ENCODE peak calls at places on chromosomes 3 and 15, in four cellular contexts. One of them, this sample, is unnamed.

GRCh38 chr3:17006143-17006839 is 121.5 kb downstream of the PLCL2 start:
- DNase-seq in suprapubic skin: no peak
- DNase-seq in choroid plexus epithelial cell: no peak
- DNase-seq in fibroblast of pulmonary artery: peak; percentile 84
- DNase-seq in this sample: no peak

GRCh38 chr15:69298697-69299441 is at the start of gene PAQR5:
- DNase-seq in fibroblast of pulmonary artery: no peak
- DNase-seq in choroid plexus epithelial cell: no peak
- DNase-seq in suprapubic skin: no peak
- DNase-seq in this sample: no peak

GRCh38 chr15:90701048-90701447 is 16.1 kb upstream of the BLM start:
- DNase-seq in fibroblast of pulmonary artery: no peak
- DNase-seq in suprapubic skin: no peak
- DNase-seq in choroid plexus epithelial cell: no peak
- DNase-seq in this sample: no peak

GRCh38 chr3:183378545-183378944 is 49.9 kb downstream of the MCF2L2 start:
- DNase-seq in suprapubic skin: no peak
- DNase-seq in fibroblast of pulmonary artery: no peak
- DNase-seq in choroid plexus epithelial cell: no peak
- DNase-seq in this sample: no peak

GRCh38 chr3:25252291-25252690 is 175.8 kb upstream of the RARB start:
- DNase-seq in fibroblast of pulmonary artery: no peak
- DNase-seq in suprapubic skin: no peak
- DNase-seq in choroid plexus epithelial cell: no peak
- DNase-seq in this sample: no peak

GRCh38 chr3:177807150-177807875 is 610.0 kb upstream of the TBL1XR1 start:
- DNase-seq in fibroblast of pulmonary artery: no peak
- DNase-seq in suprapubic skin: no peak
- DNase-seq in choroid plexus epithelial cell: peak; percentile 77
- DNase-seq in this sample: no peak

GRCh38 chr3:147200545-147200944 is 205.8 kb downstream of the ZIC4 start:
- DNase-seq in fibroblast of pulmonary artery: peak; percentile 3
- DNase-seq in choroid plexus epithelial cell: peak; percentile 69
- DNase-seq in suprapubic skin: no peak
- DNase-seq in this sample: no peak

GRCh38 chr3:156811092-156811862 is 14.9 kb upstream of the LEKR1 start:
- DNase-seq in suprapubic skin: no peak
- DNase-seq in fibroblast of pulmonary artery: no peak
- DNase-seq in choroid plexus epithelial cell: peak; percentile 55
- DNase-seq in this sample: no peak

GRCh38 chr3:193774916-193775285 is 181.9 kb downstream of the OPA1 start:
- DNase-seq in choroid plexus epithelial cell: no peak
- DNase-seq in fibroblast of pulmonary artery: no peak
- DNase-seq in suprapubic skin: no peak
- DNase-seq in this sample: peak; percentile 54

GRCh38 chr3:37764586-37764985 is 97.1 kb upstream of the CTDSPL start:
- DNase-seq in suprapubic skin: no peak
- DNase-seq in fibroblast of pulmonary artery: no peak
- DNase-seq in choroid plexus epithelial cell: no peak
- DNase-seq in this sample: no peak

GRCh38 chr3:142447852-142448315 is at the start of gene XRN1:
- DNase-seq in suprapubic skin: peak; percentile 96
- DNase-seq in fibroblast of pulmonary artery: peak; percentile 97
- DNase-seq in choroid plexus epithelial cell: peak; percentile 98
- DNase-seq in this sample: peak; percentile 99

GRCh38 chr3:14329116-14329830 is 73.1 kb upstream of the SLC6A6 start:
- DNase-seq in fibroblast of pulmonary artery: no peak
- DNase-seq in suprapubic skin: no peak
- DNase-seq in choroid plexus epithelial cell: peak; percentile 13
- DNase-seq in this sample: no peak

GRCh38 chr3:29514912-29515311 is 234.0 kb downstream of the RBMS3 start:
- DNase-seq in suprapubic skin: no peak
- DNase-seq in fibroblast of pulmonary artery: no peak
- DNase-seq in choroid plexus epithelial cell: no peak
- DNase-seq in this sample: no peak

GRCh38 chr3:141928626-141929270 is 52.3 kb downstream of the ATP1B3 start:
- DNase-seq in fibroblast of pulmonary artery: no peak
- DNase-seq in choroid plexus epithelial cell: no peak
- DNase-seq in suprapubic skin: no peak
- DNase-seq in this sample: peak; percentile 56

GRCh38 chr3:10547413-10547812 is 42.0 kb upstream of the ATP2B2 start:
- DNase-seq in suprapubic skin: peak; percentile 18
- DNase-seq in choroid plexus epithelial cell: no peak
- DNase-seq in fibroblast of pulmonary artery: no peak
- DNase-seq in this sample: no peak

GRCh38 chr3:55481067-55481917 is 5.8 kb downstream of the WNT5A start:
- DNase-seq in choroid plexus epithelial cell: peak; percentile 58
- DNase-seq in suprapubic skin: peak; percentile 61
- DNase-seq in fibroblast of pulmonary artery: peak; percentile 53
- DNase-seq in this sample: no peak

GRCh38 chr3:49265987-49266386 is 11.0 kb downstream of the C3orf62 start:
- DNase-seq in choroid plexus epithelial cell: no peak
- DNase-seq in suprapubic skin: no peak
- DNase-seq in fibroblast of pulmonary artery: no peak
- DNase-seq in this sample: no peak

GRCh38 chr3:23676093-23676492 is 129.7 kb upstream of the UBE2E1 start:
- DNase-seq in fibroblast of pulmonary artery: no peak
- DNase-seq in choroid plexus epithelial cell: peak; percentile 14
- DNase-seq in suprapubic skin: no peak
- DNase-seq in this sample: no peak

GRCh38 chr3:105876745-105877624 is 8.2 kb upstream of the CBLB start:
- DNase-seq in choroid plexus epithelial cell: peak; percentile 52
- DNase-seq in suprapubic skin: no peak
- DNase-seq in fibroblast of pulmonary artery: no peak
- DNase-seq in this sample: no peak

GRCh38 chr15:57150066-57150865 is 226.0 kb upstream of the CGNL1 start:
- DNase-seq in choroid plexus epithelial cell: peak; percentile 68
- DNase-seq in suprapubic skin: no peak
- DNase-seq in fibroblast of pulmonary artery: no peak
- DNase-seq in this sample: no peak

GRCh38 chr3:39062180-39062579 is 10.4 kb downstream of the WDR48 start:
- DNase-seq in choroid plexus epithelial cell: no peak
- DNase-seq in fibroblast of pulmonary artery: no peak
- DNase-seq in suprapubic skin: no peak
- DNase-seq in this sample: no peak

GRCh38 chr3:124168271-124168670 is 176.3 kb upstream of the ROPN1 start:
- DNase-seq in choroid plexus epithelial cell: peak; percentile 2
- DNase-seq in fibroblast of pulmonary artery: peak; percentile 6
- DNase-seq in suprapubic skin: no peak
- DNase-seq in this sample: no peak

GRCh38 chr3:65672876-65673815 is 365.6 kb downstream of the MAGI1 start:
- DNase-seq in choroid plexus epithelial cell: peak; percentile 75
- DNase-seq in suprapubic skin: no peak
- DNase-seq in fibroblast of pulmonary artery: peak; percentile 70
- DNase-seq in this sample: no peak

GRCh38 chr3:123750659-123751420 is 133.3 kb downstream of the MYLK start:
- DNase-seq in suprapubic skin: no peak
- DNase-seq in choroid plexus epithelial cell: peak; percentile 76
- DNase-seq in fibroblast of pulmonary artery: peak; percentile 88
- DNase-seq in this sample: no peak

GRCh38 chr3:8052599-8053185 is 448.9 kb upstream of the LMCD1 start:
- DNase-seq in fibroblast of pulmonary artery: no peak
- DNase-seq in suprapubic skin: no peak
- DNase-seq in choroid plexus epithelial cell: peak; percentile 9
- DNase-seq in this sample: no peak

GRCh38 chr15:76012021-76012551 is at the start of gene NRG4:
- DNase-seq in choroid plexus epithelial cell: peak; percentile 42
- DNase-seq in suprapubic skin: no peak
- DNase-seq in fibroblast of pulmonary artery: peak; percentile 3
- DNase-seq in this sample: no peak

GRCh38 chr3:134448664-134449063 is 37.1 kb downstream of the ANAPC13 start:
- DNase-seq in choroid plexus epithelial cell: no peak
- DNase-seq in suprapubic skin: no peak
- DNase-seq in fibroblast of pulmonary artery: no peak
- DNase-seq in this sample: no peak

GRCh38 chr3:120147072-120147871 is 53.0 kb upstream of the GSK3B start:
- DNase-seq in suprapubic skin: no peak
- DNase-seq in choroid plexus epithelial cell: no peak
- DNase-seq in fibroblast of pulmonary artery: no peak
- DNase-seq in this sample: no peak

GRCh38 chr3:77247817-77248216 is 207.9 kb downstream of the ROBO2 start:
- DNase-seq in fibroblast of pulmonary artery: no peak
- DNase-seq in choroid plexus epithelial cell: no peak
- DNase-seq in suprapubic skin: no peak
- DNase-seq in this sample: no peak

GRCh38 chr3:13092621-13093339 is 19.6 kb upstream of the IQSEC1 start:
- DNase-seq in choroid plexus epithelial cell: no peak
- DNase-seq in fibroblast of pulmonary artery: no peak
- DNase-seq in suprapubic skin: no peak
- DNase-seq in this sample: no peak

GRCh38 chr15:61653110-61653509 is 407.1 kb downstream of the VPS13C start:
- DNase-seq in choroid plexus epithelial cell: peak; percentile 59
- DNase-seq in suprapubic skin: no peak
- DNase-seq in fibroblast of pulmonary artery: no peak
- DNase-seq in this sample: no peak

GRCh38 chr3:98563661-98564281 is 29.6 kb downstream of the CPOX start:
- DNase-seq in choroid plexus epithelial cell: peak; percentile 75
- DNase-seq in fibroblast of pulmonary artery: peak; percentile 66
- DNase-seq in suprapubic skin: no peak
- DNase-seq in this sample: no peak
- TF ChIP-seq CTCF in choroid plexus epithelial cell: no peak
- TF ChIP-seq CTCF in fibroblast of pulmonary artery: no peak
- TF ChIP-seq CTCF in suprapubic skin: no peak
- TF ChIP-seq CTCF in this sample: no peak

DNA sequence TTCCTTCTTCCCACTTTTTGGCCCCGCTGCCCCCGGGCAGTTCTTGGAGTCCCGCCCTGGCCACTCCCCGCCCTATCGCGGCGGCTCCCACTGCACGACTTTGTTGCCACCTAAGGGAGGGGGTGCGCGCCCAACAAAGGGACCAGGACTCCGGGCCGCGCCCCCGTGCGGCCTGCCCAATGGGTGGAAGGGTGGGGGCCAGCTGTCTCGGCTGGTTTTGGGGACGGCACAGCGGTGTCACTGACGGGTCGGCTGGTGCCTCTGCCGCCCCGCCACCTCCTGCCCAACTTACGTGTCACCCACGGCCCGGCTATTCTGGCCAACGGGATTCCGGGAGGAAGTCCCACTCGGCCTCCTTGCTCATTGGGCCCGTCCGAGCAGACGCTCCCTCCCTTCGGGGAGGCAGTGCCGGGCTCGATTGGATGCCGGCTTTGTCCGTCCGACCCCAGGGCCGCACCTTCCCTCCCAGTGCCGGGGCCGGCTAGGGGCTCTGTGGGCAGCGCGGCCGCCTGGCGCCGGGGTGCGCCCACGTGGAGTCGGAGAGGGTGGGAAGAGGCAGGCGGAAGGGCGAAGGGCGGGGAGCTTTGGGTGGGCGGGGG is at the start of gene GOLIM4:
- DNase-seq in suprapubic skin: peak; percentile 97
- DNase-seq in fibroblast of pulmonary artery: peak; percentile 97
- DNase-seq in choroid plexus epithelial cell: peak; percentile 98
- DNase-seq in this sample: peak; percentile 98
- TF ChIP-seq CTCF in suprapubic skin: no peak
- TF ChIP-seq CTCF in fibroblast of pulmonary artery: no peak
- TF ChIP-seq CTCF in choroid plexus epithelial cell: peak; percentile 29
- TF ChIP-seq CTCF in this sample: peak; percentile 23

GRCh38 chr15:58221591-58222241 is 83.5 kb downstream of the AQP9 start:
- DNase-seq in choroid plexus epithelial cell: peak; percentile 48
- DNase-seq in fibroblast of pulmonary artery: peak; percentile 61
- DNase-seq in suprapubic skin: no peak
- DNase-seq in this sample: no peak
- TF ChIP-seq CTCF in choroid plexus epithelial cell: peak; percentile 72
- TF ChIP-seq CTCF in fibroblast of pulmonary artery: peak; percentile 71
- TF ChIP-seq CTCF in suprapubic skin: no peak
- TF ChIP-seq CTCF in this sample: peak; percentile 53

GRCh38 chr15:72118400-72118978 is at the start of gene SENP8:
- DNase-seq in suprapubic skin: no peak
- DNase-seq in fibroblast of pulmonary artery: no peak
- DNase-seq in choroid plexus epithelial cell: no peak
- DNase-seq in this sample: no peak

GRCh38 chr15:72117448-72117697 is 577 bp downstream of the MYO9A start:
- DNase-seq in suprapubic skin: peak; percentile 91
- DNase-seq in fibroblast of pulmonary artery: peak; percentile 82
- DNase-seq in choroid plexus epithelial cell: peak; percentile 77
- DNase-seq in this sample: peak; percentile 91

GRCh38 chr15:72116680-72117447 is 1.1 kb downstream of the MYO9A start:
- DNase-seq in fibroblast of pulmonary artery: peak; percentile 27
- DNase-seq in choroid plexus epithelial cell: peak; percentile 41
- DNase-seq in suprapubic skin: peak; percentile 75
- DNase-seq in this sample: no peak

GRCh38 chr15:72113347-72114031 is 4.5 kb downstream of the MYO9A start:
- DNase-seq in suprapubic skin: no peak
- DNase-seq in fibroblast of pulmonary artery: no peak
- DNase-seq in choroid plexus epithelial cell: no peak
- DNase-seq in this sample: no peak

GRCh38 chr15:72117698-72118399 is at the start of gene MYO9A:
- DNase-seq in suprapubic skin: peak; percentile 99
- DNase-seq in choroid plexus epithelial cell: peak; percentile 99
- DNase-seq in fibroblast of pulmonary artery: peak; percentile 99
- DNase-seq in this sample: peak; percentile 99
- TF ChIP-seq CTCF in suprapubic skin: no peak
- TF ChIP-seq CTCF in choroid plexus epithelial cell: no peak
- TF ChIP-seq CTCF in fibroblast of pulmonary artery: no peak
- TF ChIP-seq CTCF in this sample: peak; percentile 23

GRCh38 chr3:143807987-143808386 is 40.3 kb downstream of the SLC9A9 start:
- DNase-seq in suprapubic skin: no peak
- DNase-seq in fibroblast of pulmonary artery: no peak
- DNase-seq in choroid plexus epithelial cell: no peak
- DNase-seq in this sample: no peak
- TF ChIP-seq CTCF in suprapubic skin: no peak
- TF ChIP-seq CTCF in fibroblast of pulmonary artery: no peak
- TF ChIP-seq CTCF in choroid plexus epithelial cell: no peak
- TF ChIP-seq CTCF in this sample: no peak

GRCh38 chr15:70362911-70363310 is 265.2 kb upstream of the TLE3 start:
- DNase-seq in choroid plexus epithelial cell: peak; percentile 71
- DNase-seq in suprapubic skin: no peak
- DNase-seq in fibroblast of pulmonary artery: peak; percentile 68
- DNase-seq in this sample: peak; percentile 79

GRCh38 chr15:70361106-70361505 is 263.4 kb upstream of the TLE3 start:
- DNase-seq in suprapubic skin: no peak
- DNase-seq in fibroblast of pulmonary artery: no peak
- DNase-seq in choroid plexus epithelial cell: no peak
- DNase-seq in this sample: peak; percentile 71

GRCh38 chr15:70358871-70359647 is 261.3 kb upstream of the TLE3 start:
- DNase-seq in suprapubic skin: no peak
- DNase-seq in choroid plexus epithelial cell: no peak
- DNase-seq in fibroblast of pulmonary artery: no peak
- DNase-seq in this sample: peak; percentile 77

GRCh38 chr15:70362350-70362749 is 264.6 kb upstream of the TLE3 start:
- DNase-seq in suprapubic skin: no peak
- DNase-seq in choroid plexus epithelial cell: no peak
- DNase-seq in fibroblast of pulmonary artery: no peak
- DNase-seq in this sample: peak; percentile 59

GRCh38 chr15:70361891-70362290 is 264.2 kb upstream of the TLE3 start:
- DNase-seq in fibroblast of pulmonary artery: no peak
- DNase-seq in suprapubic skin: no peak
- DNase-seq in choroid plexus epithelial cell: no peak
- DNase-seq in this sample: peak; percentile 71
- TF ChIP-seq CTCF in fibroblast of pulmonary artery: no peak
- TF ChIP-seq CTCF in suprapubic skin: no peak
- TF ChIP-seq CTCF in choroid plexus epithelial cell: no peak
- TF ChIP-seq CTCF in this sample: no peak

This sample was measured in osteocyte.